ENCODE peak calls at places on chromosomes 2 and 18, in seven cellular contexts. N is endothelial cell of umbilical vein, R is keratinocyte, K is MM.1S, W is HCT116, V is IMR-90, P is K562. U is an unnamed sample.

GRCh38 chr2:145091011-145091744 is 571.3 kb upstream of the ZEB2 start:
- DNase-seq in R (no peak), N (no peak), K (no peak), P (no peak), V (peak; percentile 70), W (no peak), U (no peak)

GRCh38 chr2:62270728-62271127 is 74.8 kb downstream of the B3GNT2 start:
- DNase-seq in V (peak; percentile 11), W (no peak), P (no peak), K (no peak), N (peak; percentile 61), R (no peak), U (no peak)

GRCh38 chr2:223976635-223977226 is 19.5 kb downstream of the MRPL44 start:
- DNase-seq in V (peak; percentile 56), P (no peak), R (no peak), W (no peak), N (peak; percentile 81), K (no peak), U (no peak)

GRCh38 chr2:11024687-11025086 is 113.0 kb downstream of the KCNF1 start:
- DNase-seq in W (no peak), R (no peak), V (no peak), N (no peak), P (no peak), K (no peak), U (peak; percentile 7)

GRCh38 chr18:79944126-79944731 is 7.2 kb downstream of the SLC66A2 start:
- DNase-seq in N (no peak), R (no peak), K (no peak), W (no peak), P (no peak), V (no peak), U (peak; percentile 52)

GRCh38 chr18:41973989-41974388 is 19.0 kb downstream of the PIK3C3 start:
- DNase-seq in K (no peak), P (no peak), W (no peak), N (no peak), R (no peak), V (no peak), U (no peak)

GRCh38 chr2:2238726-2239269 is 92.3 kb downstream of the MYT1L start:
- DNase-seq in W (no peak), K (no peak), V (no peak), P (no peak), R (no peak), N (no peak), U (no peak)

GRCh38 chr2:199738723-199739412 is 112.1 kb downstream of the FTCDNL1 start:
- DNase-seq in P (no peak), N (no peak), V (peak; percentile 70), W (no peak), K (no peak), R (no peak), U (no peak)

GRCh38 chr2:88188741-88189140 is 18.6 kb downstream of the THNSL2 start:
- DNase-seq in N (no peak), P (no peak), R (no peak), W (no peak), V (no peak), K (no peak), U (no peak)

GRCh38 chr2:42853571-42854206 is 61.3 kb upstream of the HAAO start:
- DNase-seq in P (no peak), K (no peak), R (no peak), N (no peak), W (no peak), V (no peak), U (no peak)

GRCh38 chr2:26299488-26300092 is 46.4 kb upstream of the SELENOI start:
- DNase-seq in V (peak; percentile 68), W (no peak), N (peak; percentile 76), P (no peak), R (no peak), K (no peak), U (peak; percentile 72)

GRCh38 chr2:207166349-207167128 is 791 bp upstream of the KLF7 start:
- DNase-seq in N (peak; percentile 80), R (no peak), K (peak; percentile 70), P (peak; percentile 41), W (no peak), V (peak; percentile 81), U (peak; percentile 93)

GRCh38 chr18:78757014-78757413 is 222.6 kb upstream of the SALL3 start:
- DNase-seq in V (no peak), W (no peak), R (no peak), P (no peak), K (no peak), N (no peak), U (no peak)

GRCh38 chr18:7021994-7022840 is 95.4 kb downstream of the LAMA1 start:
- DNase-seq in R (peak; percentile 30), N (peak; percentile 47), K (peak; percentile 68), V (peak; percentile 43), W (peak; percentile 15), P (peak; percentile 64), U (no peak)

GRCh38 chr2:99692785-99693184 is 203.0 kb upstream of the REV1 start:
- DNase-seq in W (no peak), R (no peak), P (no peak), V (no peak), K (no peak), N (no peak), U (peak; percentile 62)

GRCh38 chr2:149365826-149366583 is 35.6 kb downstream of the LYPD6 start:
- DNase-seq in W (peak; percentile 28), N (peak; percentile 98), K (no peak), P (no peak), R (peak; percentile 64), V (peak; percentile 4), U (no peak)
- H3K9ac ChIP-seq in W (no peak overlapping the region), N (no peak overlapping the region), K (no peak overlapping the region), P (no peak overlapping the region), R (peak overlapping the region; percentile 53), V (no peak overlapping the region), U (no peak overlapping the region)

DNA sequence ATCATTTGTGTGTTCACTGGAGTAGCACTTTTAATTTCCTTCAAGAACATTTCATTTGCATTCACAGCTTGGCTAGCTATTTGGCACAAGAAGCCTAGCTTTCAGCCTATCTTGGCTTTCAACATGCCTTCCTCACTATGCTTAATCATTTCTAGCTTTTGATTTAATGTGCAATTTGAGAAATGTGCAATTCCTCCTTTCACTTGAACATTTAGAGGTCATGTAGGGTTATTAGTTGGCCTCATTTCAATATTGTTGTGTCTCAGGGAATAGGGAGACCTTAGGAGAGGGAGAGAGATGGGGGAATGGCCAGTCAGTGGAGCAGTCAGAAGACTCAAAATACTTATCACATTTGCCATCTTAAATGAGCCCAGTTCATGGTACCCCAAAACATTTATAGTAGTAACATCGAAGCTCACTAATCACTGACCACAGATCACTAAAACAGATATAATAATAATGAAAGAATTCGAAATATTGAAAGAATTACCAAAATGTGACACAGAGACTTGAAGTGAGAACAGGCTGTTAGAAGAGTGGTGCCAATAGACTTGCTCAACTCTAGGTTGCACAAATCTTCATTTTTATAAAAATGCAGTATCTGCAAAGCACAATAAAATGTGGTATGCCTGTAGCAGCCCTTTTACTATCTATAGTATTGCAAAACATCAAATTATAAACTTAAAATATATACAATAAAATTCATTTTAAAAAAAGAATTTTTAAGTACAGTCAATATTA is 561.2 kb downstream of the METTL4 start:
- DNase-seq in V (no peak), P (no peak), R (no peak), K (no peak), N (no peak), W (no peak), U (no peak)
- H3K4me3 ChIP-seq in V (no peak overlapping the region), P (no peak overlapping the region), R (no peak overlapping the region), K (no peak overlapping the region), N (no peak overlapping the region), W (no peak overlapping the region), U (no peak overlapping the region)

GRCh38 chr2:115634578-115634977 is 1192.1 kb downstream of the DPP10 start:
- DNase-seq in R (no peak), P (no peak), K (no peak), N (no peak), W (no peak), V (no peak), U (no peak)

DNA sequence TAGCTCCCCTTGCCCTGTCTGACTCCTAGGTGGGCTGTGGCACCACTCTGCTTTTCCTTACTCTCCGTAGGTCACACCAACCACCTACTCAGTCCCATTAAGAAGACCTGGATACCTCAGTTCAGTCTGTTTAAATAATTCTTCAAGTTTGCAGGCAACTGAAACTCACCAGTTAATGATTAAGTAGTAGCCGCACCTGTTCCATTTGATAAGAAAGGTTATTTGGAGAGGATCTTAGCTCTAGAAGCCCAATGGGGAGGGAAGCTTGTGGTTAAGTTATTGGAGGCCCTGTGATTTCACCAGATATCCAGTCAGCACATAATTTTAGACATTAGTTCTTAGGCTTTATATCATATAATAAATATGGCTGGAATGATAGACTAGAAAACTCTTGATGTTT is 1193.0 kb downstream of the DPP10 start:
- DNase-seq in P (no peak), R (no peak), W (no peak), K (no peak), N (no peak), V (no peak), U (no peak)
- H3K9ac ChIP-seq in P (no peak overlapping the region), R (no peak overlapping the region), W (no peak overlapping the region), K (no peak overlapping the region), N (no peak overlapping the region), V (no peak overlapping the region), U (no peak overlapping the region)

GRCh38 chr2:238851751-238852150 is 3.9 kb downstream of the TWIST2 start:
- DNase-seq in N (no peak), W (no peak), K (no peak), V (no peak), R (no peak), P (no peak), U (no peak)

GRCh38 chr2:238851026-238851425 is 3.1 kb downstream of the TWIST2 start:
- DNase-seq in P (no peak), W (no peak), N (no peak), V (no peak), R (no peak), K (no peak), U (no peak)

GRCh38 chr2:238848566-238848940 is 668 bp downstream of the TWIST2 start:
- DNase-seq in P (no peak), W (no peak), R (no peak), K (no peak), N (no peak), V (no peak), U (peak; percentile 59)

GRCh38 chr2:238848941-238849853 is 1.3 kb downstream of the TWIST2 start:
- DNase-seq in R (no peak), N (peak; percentile 26), K (no peak), V (no peak), P (no peak), W (no peak), U (peak; percentile 72)

GRCh38 chr2:238850096-238850495 is 2.2 kb downstream of the TWIST2 start:
- DNase-seq in P (no peak), W (no peak), V (peak; percentile 50), N (no peak), R (no peak), K (no peak), U (no peak)
- H3K4me3 ChIP-seq in P (no peak overlapping the region), W (no peak overlapping the region), V (peak overlapping the region; percentile 90), N (no peak overlapping the region), R (no peak overlapping the region), K (no peak overlapping the region), U (no peak overlapping the region)

GRCh38 chr2:241541564-241542277 is 16.8 kb upstream of the BOK start:
- DNase-seq in K (no peak), N (no peak), R (no peak), W (no peak), V (no peak), P (no peak), U (peak; percentile 63)
- H3K9ac ChIP-seq in K (no peak overlapping the region), N (no peak overlapping the region), R (no peak overlapping the region), W (no peak overlapping the region), V (no peak overlapping the region), P (no peak overlapping the region), U (no peak overlapping the region)

U was measured in endodermal cell.